ENCODE peak calls at places on chromosomes 13 and 19, in six cellular contexts. A is thoracic aorta, T is iPS DF 6.9, K is thyroid gland, H is heart left ventricle, I is psoas muscle. W is an unnamed sample.

GRCh38 chr19:19464339-19465098 is 50.8 kb downstream of the TSSK6 start:
- DNase-seq in A (no peak), T (no peak), K (peak; percentile 77), H (no peak), I (no peak), W (no peak)

GRCh38 chr19:8030906-8031305 is 21.7 kb upstream of the CCL25 start:
- DNase-seq in A (no peak), T (no peak), K (no peak), H (no peak), I (no peak), W (no peak)

GRCh38 chr19:39563408-39563807 is 23.4 kb upstream of the EID2 start:
- DNase-seq in A (no peak), T (no peak), K (peak; percentile 84), H (no peak), I (no peak), W (peak; percentile 19)

GRCh38 chr19:10612515-10613119 is 12.7 kb upstream of the SLC44A2 start:
- DNase-seq in A (peak; percentile 66), T (no peak), K (peak; percentile 86), H (peak; percentile 87), I (peak; percentile 76), W (no peak)

GRCh38 chr19:42268704-42269517 is at the start of gene CIC:
- DNase-seq in A (peak; percentile 100), T (peak; percentile 100), K (peak; percentile 100), H (peak; percentile 100), I (peak; percentile 99), W (peak; percentile 100)

GRCh38 chr13:98885605-98886004 is 92.3 kb downstream of the DOCK9 start:
- DNase-seq in A (no peak), T (no peak), K (no peak), H (no peak), I (no peak), W (no peak)

GRCh38 chr13:61358599-61358998 is 57.0 kb downstream of the PCDH20 start:
- DNase-seq in A (no peak), T (no peak), K (no peak), H (no peak), I (no peak), W (no peak)

GRCh38 chr13:90230311-90230710 is 1117.2 kb upstream of the MIR17HG start:
- DNase-seq in A (no peak), T (no peak), K (no peak), H (no peak), I (no peak), W (no peak)

GRCh38 chr19:56113071-56113632 is 7.9 kb downstream of the ZNF787 start:
- DNase-seq in A (no peak), T (no peak), K (no peak), H (no peak), I (no peak), W (no peak)

GRCh38 chr19:47094557-47095517 is 18.7 kb downstream of the ZC3H4 start:
- DNase-seq in A (no peak), T (no peak), K (peak; percentile 72), H (no peak), I (no peak), W (no peak)

GRCh38 chr13:111937763-111938375 is 129.1 kb upstream of the SOX1 start:
- DNase-seq in A (no peak), T (no peak), K (no peak), H (no peak), I (no peak), W (no peak)

GRCh38 chr13:114129649-114130062 is 2.8 kb downstream of the RASA3 start:
- DNase-seq in A (no peak), T (no peak), K (no peak), H (no peak), I (no peak), W (no peak)
- H3K4me3 ChIP-seq in A (peak overlapping the region; percentile 75), T (no peak overlapping the region), K (no peak overlapping the region), H (no peak overlapping the region), I (peak overlapping the region; percentile 82), W (peak overlapping the region; percentile 73)

DNA sequence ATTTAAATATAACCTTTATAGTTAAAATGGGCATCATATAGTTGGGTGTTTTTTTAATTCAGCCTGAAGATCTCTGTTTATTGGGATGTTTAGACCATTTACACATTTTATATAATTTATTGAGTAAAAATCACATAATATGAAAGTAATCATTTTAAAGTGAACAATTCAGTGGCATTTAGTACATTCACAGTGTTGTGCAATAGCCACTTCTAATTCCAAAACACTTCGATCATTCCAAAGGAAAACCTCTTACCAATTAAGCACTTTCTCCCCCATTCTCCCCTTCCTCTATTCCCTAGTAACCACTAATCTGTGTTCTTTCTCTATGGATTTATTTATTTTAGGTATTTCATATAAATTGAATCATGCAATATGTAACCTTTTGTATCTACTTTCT is 30.2 kb downstream of the ZNF527 start:
- DNase-seq in A (no peak), T (no peak), K (no peak), H (no peak), I (no peak), W (no peak)
- H3K9me3 ChIP-seq in A (peaks cover 71% of the 10 kb centered on the region), T (peaks cover 5% of the 10 kb centered on the region), K (peaks cover 3% of the 10 kb centered on the region), H (peaks cover 97% of the 10 kb centered on the region), I (peaks cover 79% of the 10 kb centered on the region), W (peaks cover 66% of the 10 kb centered on the region)

DNA sequence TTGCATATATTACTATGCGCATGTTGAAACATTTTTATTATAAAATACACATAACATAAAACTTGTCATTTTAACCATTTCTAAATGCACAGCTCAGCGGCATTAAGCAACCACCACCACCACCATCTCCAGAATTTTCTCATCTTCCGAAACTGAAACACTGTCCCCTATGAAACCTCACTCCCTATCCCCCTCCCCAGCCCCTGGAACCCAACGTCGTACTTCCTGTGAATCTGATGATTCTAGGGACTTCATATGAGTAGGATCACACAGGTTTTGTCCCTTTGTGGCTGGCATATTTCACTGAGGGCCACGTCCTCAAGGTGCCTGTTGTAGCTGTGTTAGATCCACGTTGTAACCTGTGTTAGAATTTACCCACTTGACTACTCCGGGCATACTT is 716 bp upstream of the MAP2K2 start:
- DNase-seq in A (no peak), T (no peak), K (peak; percentile 50), H (no peak), I (no peak), W (no peak)
- H3K4me3 ChIP-seq in A (peak overlapping the region; percentile 95), T (no peak overlapping the region), K (no peak overlapping the region), H (peak overlapping the region; percentile 65), I (peak overlapping the region; percentile 67), W (peak overlapping the region; percentile 86)

DNA sequence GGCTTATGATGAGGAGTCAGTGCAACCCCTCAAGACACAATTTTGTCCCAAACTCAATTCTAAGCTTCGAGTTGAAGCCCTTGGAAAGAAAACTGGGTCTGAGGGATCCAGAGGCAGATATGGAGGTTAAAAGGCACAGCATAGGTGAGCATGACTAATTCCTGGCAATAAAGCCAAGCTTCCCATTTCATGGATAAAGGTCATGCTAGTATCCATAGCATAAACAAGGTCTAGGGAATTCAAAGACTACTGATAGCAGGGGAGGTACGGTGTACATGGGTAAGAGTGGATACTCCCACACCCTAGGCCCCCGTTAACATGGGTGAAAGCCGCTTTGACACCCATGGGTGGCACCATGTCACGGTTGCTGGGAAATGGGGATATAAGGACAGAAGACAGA is 24.0 kb downstream of the MED4 start:
- DNase-seq in A (no peak), T (no peak), K (no peak), H (no peak), I (no peak), W (no peak)
- H3K9me3 ChIP-seq in A (peaks cover 27% of the 10 kb centered on the region), T (peaks cover 14% of the 10 kb centered on the region), K (no peaks in the 10 kb centered on the region), H (peaks cover 37% of the 10 kb centered on the region), I (peaks cover 47% of the 10 kb centered on the region), W (peaks cover 33% of the 10 kb centered on the region)

GRCh38 chr19:17841810-17842662 is 5.7 kb downstream of the JAK3 start:
- DNase-seq in A (no peak), T (no peak), K (peak; percentile 48), H (peak; percentile 76), I (peak; percentile 74), W (no peak)
- H3K4me3 ChIP-seq in A (peak overlapping the region; percentile 63), T (peak overlapping the region; percentile 42), K (no peak overlapping the region), H (peak overlapping the region; percentile 30), I (peak overlapping the region; percentile 28), W (peak overlapping the region; percentile 53)

DNA sequence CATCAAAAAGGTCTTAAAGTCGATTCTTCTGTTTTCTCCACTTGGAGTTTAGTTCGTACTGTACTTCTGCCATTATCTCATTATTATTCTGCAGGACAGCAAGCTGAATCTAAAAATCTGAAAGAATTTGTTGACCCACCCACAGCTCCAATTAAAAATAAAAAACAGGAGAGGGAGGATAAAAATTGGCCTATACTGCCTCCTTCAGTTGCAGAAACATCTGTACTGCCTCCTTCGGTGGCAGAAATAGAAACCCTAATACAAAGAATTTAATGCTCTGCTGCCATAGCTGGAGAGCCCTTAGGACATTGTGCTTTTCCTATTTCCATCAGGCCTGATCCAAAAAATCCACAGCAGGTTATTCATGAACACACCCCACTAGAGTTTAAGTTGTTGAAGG is 9.8 kb downstream of the ZNF350 start:
- DNase-seq in A (no peak), T (no peak), K (no peak), H (no peak), I (no peak), W (no peak)
- H3K9me3 ChIP-seq in A (peaks cover 100% of the 10 kb centered on the region), T (peaks cover 3% of the 10 kb centered on the region), K (no peaks in the 10 kb centered on the region), H (peaks cover 90% of the 10 kb centered on the region), I (peaks cover 83% of the 10 kb centered on the region), W (peaks cover 71% of the 10 kb centered on the region)

DNA sequence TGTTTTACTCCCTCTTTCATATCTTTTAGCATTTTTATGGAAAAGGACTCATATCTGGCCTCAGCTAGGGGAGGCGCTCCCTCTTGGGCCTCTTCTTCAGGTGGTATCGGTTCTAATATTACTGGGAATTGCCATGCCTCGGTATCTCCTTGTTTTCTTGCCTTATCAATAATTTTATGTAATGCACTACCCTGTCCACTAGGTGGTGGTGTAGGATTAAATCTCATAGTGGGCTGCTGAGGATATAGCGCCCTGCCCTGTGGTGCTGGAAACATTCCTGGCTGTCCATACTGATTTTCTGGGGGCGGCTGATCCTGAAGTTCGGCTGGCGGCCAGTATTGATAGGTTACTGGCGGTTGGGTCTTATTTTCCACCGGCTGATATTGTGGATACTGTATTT is 35.8 kb downstream of the ZNF420 start:
- DNase-seq in A (no peak), T (no peak), K (no peak), H (no peak), I (no peak), W (no peak)
- H3K4me3 ChIP-seq in A (peak overlapping the region; percentile 11), T (no peak overlapping the region), K (no peak overlapping the region), H (no peak overlapping the region), I (no peak overlapping the region), W (no peak overlapping the region)

GRCh38 chr13:106586764-106587163 is 18.8 kb upstream of the ARGLU1 start:
- DNase-seq in A (no peak), T (no peak), K (no peak), H (no peak), I (no peak), W (no peak)

GRCh38 chr13:106588367-106588766 is 20.4 kb upstream of the ARGLU1 start:
- DNase-seq in A (no peak), T (no peak), K (no peak), H (no peak), I (no peak), W (no peak)

GRCh38 chr13:106591299-106591698 is 23.4 kb upstream of the ARGLU1 start:
- DNase-seq in A (no peak), T (no peak), K (no peak), H (no peak), I (no peak), W (no peak)

GRCh38 chr13:106589716-106590115 is 21.8 kb upstream of the ARGLU1 start:
- DNase-seq in A (no peak), T (no peak), K (no peak), H (no peak), I (no peak), W (no peak)

GRCh38 chr13:106587787-106588186 is 19.9 kb upstream of the ARGLU1 start:
- DNase-seq in A (no peak), T (no peak), K (no peak), H (no peak), I (no peak), W (no peak)
- H3K9me3 ChIP-seq in A (peaks cover 7% of the 10 kb centered on the region), T (no peaks in the 10 kb centered on the region), K (no peaks in the 10 kb centered on the region), H (peaks cover 19% of the 10 kb centered on the region), I (peaks cover 7% of the 10 kb centered on the region), W (no peaks in the 10 kb centered on the region)

GRCh38 chr13:32316476-32316875 is 1.2 kb downstream of the BRCA2 start:
- DNase-seq in A (no peak), T (no peak), K (no peak), H (no peak), I (no peak), W (no peak)
- H3K4me3 ChIP-seq in A (peak overlapping the region; percentile 82), T (no peak overlapping the region), K (no peak overlapping the region), H (peak overlapping the region; percentile 83), I (peak overlapping the region; percentile 73), W (peak overlapping the region; percentile 71)